ENCODE peak calls at places on chromosomes 4 and X, in eight cellular contexts. R, D, O, J, C, P, H and G are unnamed samples.

GRCh38 chr4:3791910-3792542 is 25.8 kb downstream of the ADRA2C start:
- DNase-seq in P (peak), R (no peak), O (peak), D (no peak), C (no peak), H (no peak), J (peak), G (peak)

GRCh38 chr4:74370912-74371311 is 6.0 kb downstream of the EREG start:
- DNase-seq in H (no peak), O (peak), C (no peak), P (peak), R (peak), D (peak), J (no peak), G (peak)

GRCh38 chr4:1578968-1579833 is 104.9 kb downstream of the FAM53A start:
- DNase-seq in D (peak), C (peak), P (no peak), J (peak), O (peak), R (peak), H (peak), G (peak)

GRCh38 chr4:105061136-105061696 is 85.5 kb upstream of the TET2 start:
- DNase-seq in P (peak), J (no peak), D (peak), H (no peak), R (no peak), C (no peak), O (peak), G (peak)

GRCh38 chr4:2313366-2313765 is 51.5 kb upstream of the MXD4 start:
- DNase-seq in J (no peak), H (peak), C (no peak), O (no peak), P (no peak), R (no peak), D (no peak), G (no peak)

GRCh38 chr4:55661398-55662056 is 25.4 kb upstream of the NMU start:
- DNase-seq in R (no peak), D (no peak), O (no peak), P (no peak), H (no peak), C (no peak), J (no peak), G (no peak)

GRCh38 chr4:3384391-3384770 is 57.4 kb upstream of the HGFAC start:
- DNase-seq in C (peak), R (no peak), D (no peak), J (no peak), O (no peak), H (no peak), P (no peak), G (no peak)

GRCh38 chr4:16269742-16270522 is 43.7 kb upstream of the TAPT1 start:
- DNase-seq in H (no peak), R (peak), O (peak), D (no peak), P (no peak), C (no peak), J (no peak), G (no peak)

GRCh38 chr4:5893013-5893580 is at the start of gene CRMP1:
- DNase-seq in O (no peak), D (no peak), H (no peak), J (no peak), R (no peak), P (no peak), C (no peak), G (no peak)

GRCh38 chrX:151398346-151398745 is 1.3 kb downstream of the VMA21 start:
- DNase-seq in D (no peak), O (no peak), C (no peak), J (no peak), R (no peak), P (no peak), H (no peak), G (no peak)

GRCh38 chrX:23035493-23035892 is 35.7 kb downstream of the DDX53 start:
- DNase-seq in P (no peak), O (no peak), C (no peak), R (no peak), H (no peak), J (no peak), D (no peak), G (no peak)

GRCh38 chr4:38562751-38563198 is 101.2 kb upstream of the KLF3 start:
- DNase-seq in R (peak), D (no peak), P (no peak), J (peak), H (no peak), C (no peak), O (peak), G (peak)

GRCh38 chr4:7394184-7394575 is 40.5 kb downstream of the PSAPL1 start:
- DNase-seq in D (no peak), H (no peak), J (no peak), R (no peak), O (no peak), C (no peak), P (no peak), G (no peak)

GRCh38 chrX:129659137-129659536 is 4.4 kb upstream of the APLN start:
- DNase-seq in J (no peak), O (no peak), C (no peak), D (no peak), P (no peak), R (no peak), H (no peak), G (no peak)

GRCh38 chr4:146648384-146648783 is 9.7 kb downstream of the POU4F2 start:
- DNase-seq in J (no peak), P (no peak), D (no peak), O (no peak), H (no peak), C (no peak), R (no peak), G (no peak)

GRCh38 chrX:103464071-103464773 is 55.1 kb downstream of the RAB40A start:
- DNase-seq in O (peak), J (no peak), P (peak), C (no peak), R (peak), D (peak), H (no peak), G (peak)

GRCh38 chr4:14087459-14087858 is 459.9 kb upstream of the BOD1L1 start:
- DNase-seq in P (peak), H (no peak), D (peak), C (no peak), R (no peak), O (no peak), J (no peak), G (no peak)

GRCh38 chr4:44916406-44916805 is 190.1 kb upstream of the GNPDA2 start:
- DNase-seq in H (no peak), C (no peak), P (peak), D (no peak), J (no peak), R (peak), O (no peak), G (no peak)

GRCh38 chr4:44118971-44119680 is 329.5 kb downstream of the KCTD8 start:
- DNase-seq in O (no peak), P (no peak), R (peak), D (no peak), H (no peak), J (no peak), C (no peak), G (no peak)

GRCh38 chrX:22969416-22969815 is 30.3 kb upstream of the DDX53 start:
- DNase-seq in R (no peak), O (peak), H (no peak), D (no peak), C (no peak), P (peak), J (no peak), G (no peak)

GRCh38 chr4:145988628-145989027 is 50.0 kb upstream of the ZNF827 start:
- DNase-seq in J (no peak), D (no peak), P (no peak), R (no peak), C (no peak), H (no peak), O (no peak), G (no peak)

GRCh38 chrX:21638311-21638710 is 19.8 kb downstream of the KLHL34 start:
- DNase-seq in H (no peak), D (no peak), C (no peak), R (peak), O (peak), P (no peak), J (no peak), G (no peak)

GRCh38 chr4:48698029-48698901 is 81.8 kb downstream of the FRYL start:
- DNase-seq in C (peak), O (peak), J (peak), R (peak), D (no peak), H (no peak), P (no peak), G (no peak)

GRCh38 chr4:3311489-3312171 is 18.8 kb downstream of the RGS12 start:
- DNase-seq in P (no peak), D (no peak), H (peak), R (no peak), O (peak), C (peak), J (no peak), G (no peak)

GRCh38 chr4:136097676-136098075 is 1434.6 kb downstream of the PCDH18 start:
- DNase-seq in J (no peak), R (no peak), D (no peak), H (no peak), P (no peak), O (no peak), C (no peak), G (no peak)

GRCh38 chr4:53962516-53963225 is 101.7 kb downstream of the CHIC2 start:
- DNase-seq in P (no peak), D (no peak), J (no peak), H (no peak), R (peak), O (peak), C (no peak), G (no peak)

GRCh38 chr4:74365761-74366160 is 816 bp downstream of the EREG start:
- DNase-seq in J (no peak), D (no peak), O (no peak), H (no peak), R (peak), C (no peak), P (no peak), G (no peak)

GRCh38 chr4:8854866-8855265 is 16.8 kb downstream of the HMX1 start:
- DNase-seq in H (no peak), P (no peak), R (no peak), D (no peak), J (no peak), C (no peak), O (peak), G (no peak)

GRCh38 chr4:8854016-8854415 is 17.6 kb downstream of the HMX1 start:
- DNase-seq in C (no peak), R (no peak), J (no peak), D (no peak), P (no peak), H (no peak), O (no peak), G (no peak)

GRCh38 chr4:8857682-8858187 is 13.9 kb downstream of the HMX1 start:
- DNase-seq in D (no peak), P (no peak), R (no peak), C (no peak), J (no peak), H (no peak), O (no peak), G (no peak)

GRCh38 chr4:8856835-8857590 is 14.6 kb downstream of the HMX1 start:
- DNase-seq in J (no peak), R (no peak), O (no peak), D (no peak), C (no peak), P (no peak), H (no peak), G (no peak)

DNA sequence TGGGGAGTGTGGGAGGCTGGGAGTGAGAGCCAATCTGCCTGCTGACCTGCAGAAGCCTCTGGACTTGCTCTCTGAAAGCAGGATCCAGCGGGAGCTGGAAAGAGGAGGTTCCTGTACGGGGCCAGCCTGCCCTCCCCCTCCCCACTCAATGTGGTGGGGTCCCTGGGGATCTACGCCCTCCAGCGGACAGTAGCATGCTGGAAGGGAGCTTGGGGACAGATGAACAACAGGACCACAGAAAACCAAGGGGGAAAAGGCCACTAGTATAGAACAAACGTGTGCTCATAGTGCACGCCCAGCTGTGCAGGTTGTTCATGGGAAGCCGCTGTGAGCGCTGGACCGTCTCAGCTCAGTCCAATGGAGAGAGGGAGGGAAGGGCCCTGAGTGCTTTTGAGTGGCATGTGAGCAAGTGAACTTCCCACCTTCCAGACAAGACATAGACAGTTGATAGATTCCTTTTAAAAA is 15.8 kb downstream of the HMX1 start:
- DNase-seq in D (no peak), P (no peak), O (no peak), R (no peak), J (no peak), H (no peak), C (no peak), G (no peak)
- TF ChIP-seq CTCF in D (no peak), P (peak), O (no peak), R (no peak), J (no peak), H (no peak), C (no peak), G (no peak)

GRCh38 chrX:154317391-154318000 is 21.9 kb downstream of the TKTL1 start:
- DNase-seq in C (no peak), R (peak), D (peak), P (no peak), O (peak), J (peak), H (no peak), G (no peak)
- TF ChIP-seq CTCF in C (no peak), R (peak), D (peak), P (peak), O (peak), J (peak), H (peak), G (no peak)

GRCh38 chr4:126404549-126404948 is 1089.8 kb downstream of the FAT4 start:
- DNase-seq in J (no peak), O (peak), P (no peak), R (peak), D (no peak), C (no peak), H (no peak), G (no peak)

GRCh38 chr4:126411047-126411446 is 1096.3 kb downstream of the FAT4 start:
- DNase-seq in H (no peak), J (no peak), C (no peak), P (no peak), D (no peak), O (no peak), R (no peak), G (no peak)

DNA sequence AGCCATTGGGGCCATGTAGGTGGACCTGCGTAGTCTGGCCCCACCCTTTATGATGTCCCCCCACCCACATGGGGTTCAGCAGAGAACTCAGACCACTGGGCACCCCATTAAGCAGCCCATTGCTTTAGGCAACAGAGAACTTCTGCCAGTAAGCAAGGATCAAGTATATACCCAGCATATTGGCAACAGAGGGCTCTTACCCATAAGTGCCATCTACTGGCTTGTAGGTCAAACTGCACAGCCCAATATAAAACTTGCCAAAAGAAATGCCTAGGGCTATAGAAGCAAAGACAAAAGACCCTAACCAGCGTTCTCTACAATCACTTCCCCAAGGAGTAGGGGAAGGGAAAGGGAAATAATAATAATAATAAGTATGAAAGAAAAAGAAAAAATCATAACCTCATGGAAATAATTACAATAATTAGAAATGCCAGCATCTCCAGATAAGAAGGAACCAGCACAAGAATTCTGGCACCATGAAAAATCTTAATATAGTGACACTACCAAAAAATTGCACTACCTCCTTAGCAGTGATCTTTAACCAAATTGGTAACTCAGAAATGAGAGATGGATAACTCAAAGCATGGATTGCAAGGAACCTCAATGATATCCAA is 1090.7 kb downstream of the FAT4 start:
- DNase-seq in C (no peak), O (peak), D (no peak), J (no peak), H (no peak), R (peak), P (peak), G (no peak)
- TF ChIP-seq CTCF in C (no peak), O (peak), D (no peak), J (peak), H (peak), R (peak), P (peak), G (peak)

DNA sequence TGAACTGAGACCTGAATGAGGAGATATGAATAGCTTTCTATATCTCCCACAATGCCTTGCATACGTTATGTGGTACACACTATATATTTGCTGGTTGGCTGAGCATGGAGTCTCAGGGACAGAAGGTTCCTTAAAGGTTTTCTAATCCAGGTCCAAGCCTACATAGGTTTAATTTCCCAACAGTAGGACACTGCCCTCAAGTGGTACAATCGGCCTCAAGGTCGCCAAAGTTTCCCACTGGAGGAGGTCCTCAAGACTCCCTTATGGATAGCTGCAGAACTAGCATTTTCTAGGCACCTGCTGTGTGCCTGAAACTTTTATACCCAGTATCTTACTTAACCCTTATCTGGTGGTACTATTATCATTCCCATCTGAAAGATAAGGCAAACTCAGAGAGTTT is 21.0 kb upstream of the EFNB1 start:
- DNase-seq in R (no peak), H (no peak), P (no peak), J (no peak), C (no peak), O (no peak), D (no peak), G (no peak)
- TF ChIP-seq CTCF in R (peak), H (peak), P (peak), J (peak), C (no peak), O (peak), D (no peak), G (no peak)

DNA sequence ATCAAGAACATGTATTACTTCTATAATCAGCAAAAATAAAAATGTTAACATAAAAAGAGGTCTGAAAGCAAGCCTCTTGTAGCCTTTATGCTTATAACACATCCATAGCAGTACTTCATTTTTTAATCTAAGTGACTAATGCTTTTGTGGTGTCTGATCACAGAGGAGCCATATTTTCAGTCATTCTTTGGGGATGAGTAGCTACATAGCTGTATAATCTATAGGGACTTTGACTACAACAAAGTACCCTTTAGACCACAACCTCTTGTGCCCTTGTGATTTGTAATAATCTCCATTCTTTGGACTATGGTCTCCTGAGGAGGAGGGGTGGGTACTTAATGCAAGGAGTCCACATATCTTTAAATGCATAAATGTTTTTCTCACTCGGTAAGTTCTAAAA is 9.6 kb downstream of the DRP2 start:
- DNase-seq in J (no peak), O (peak), D (no peak), H (no peak), R (peak), P (no peak), C (no peak), G (no peak)
- TF ChIP-seq CTCF in J (no peak), O (no peak), D (no peak), H (no peak), R (no peak), P (no peak), C (no peak), G (no peak)

GRCh38 chr4:92163348-92163747 is 140.4 kb upstream of the GRID2 start:
- DNase-seq in H (no peak), R (peak), J (no peak), P (peak), D (no peak), O (peak), C (no peak), G (no peak)
- TF ChIP-seq CTCF in H (no peak), R (peak), J (no peak), P (peak), D (no peak), O (peak), C (no peak), G (peak)

DNA sequence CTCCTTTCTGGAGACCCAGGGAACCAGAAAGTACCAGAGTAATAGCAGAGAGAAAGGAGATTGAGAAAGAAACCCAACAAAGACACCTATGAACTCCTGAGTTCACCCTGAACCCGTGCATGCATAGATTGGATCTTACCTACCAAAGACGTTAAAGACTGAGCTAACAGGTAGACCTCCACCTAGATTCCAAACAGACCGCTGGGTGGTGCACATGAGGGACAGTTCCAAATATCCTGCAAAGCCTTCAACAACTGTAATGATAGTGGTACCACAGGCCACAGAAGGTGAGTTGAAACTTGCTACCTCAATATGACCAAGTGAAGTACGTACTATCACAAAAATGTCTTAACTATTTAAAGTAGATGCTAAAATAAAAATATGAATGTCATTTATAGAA is 34.0 kb upstream of the NR0B1 start:
- DNase-seq in R (no peak), O (no peak), H (no peak), J (no peak), C (no peak), D (no peak), P (no peak), G (peak)
- TF ChIP-seq CTCF in R (no peak), O (no peak), H (no peak), J (no peak), C (no peak), D (no peak), P (no peak), G (no peak)

GRCh38 chrX:5681159-5681558 is 547.5 kb downstream of the NLGN4X start:
- DNase-seq in R (no peak), O (no peak), H (no peak), C (no peak), P (no peak), J (no peak), D (no peak), G (no peak)
- TF ChIP-seq CTCF in R (no peak), O (no peak), H (no peak), C (no peak), P (peak), J (no peak), D (no peak), G (peak)